ENCODE peak calls at places on chromosomes 11 and 22, in five cellular contexts. W, U, A, F and N are unnamed samples. For H3K36me3 and H3K4me1, the result is how much of the 10 kb centered on the place peaks cover.

GRCh38 chr11:92605667-92606066 is 363.8 kb upstream of the MTNR1B start:
- DNase-seq in W (no peak), U (no peak), A (no peak), F (no peak), N (no peak)

GRCh38 chr11:1844221-1845094 is 5.7 kb downstream of the TNNI2 start:
- DNase-seq in W (peak), U (peak), A (no peak), F (no peak), N (no peak)

GRCh38 chr11:65640483-65641207 is 2.7 kb downstream of the SIPA1 start:
- DNase-seq in W (no peak), U (peak), A (peak), F (no peak), N (no peak)

GRCh38 chr11:37905707-37906417 is 1307.8 kb upstream of the RAG2 start:
- DNase-seq in W (peak), U (no peak), A (peak), F (no peak), N (no peak)

GRCh38 chr22:33402325-33402724 is 344.1 kb upstream of the SYN3 start:
- DNase-seq in W (no peak), U (no peak), A (no peak), F (no peak), N (no peak)

GRCh38 chr22:31544481-31545480 is 48.4 kb downstream of the SFI1 start:
- DNase-seq in W (no peak), U (no peak), A (no peak), F (no peak), N (no peak)

GRCh38 chr11:80782135-80782885 is 1341.5 kb upstream of the TENM4 start:
- DNase-seq in W (no peak), U (no peak), A (no peak), F (no peak), N (no peak)

GRCh38 chr22:38989461-38989860 is 7.3 kb downstream of the APOBEC3B start:
- DNase-seq in W (no peak), U (no peak), A (no peak), F (no peak), N (no peak)

GRCh38 chr22:26333088-26333800 is 95.8 kb upstream of the ASPHD2 start:
- DNase-seq in W (no peak), U (no peak), A (no peak), F (no peak), N (no peak)

GRCh38 chr11:128476729-128477128 is 110.6 kb downstream of the ETS1 start:
- DNase-seq in W (no peak), U (no peak), A (no peak), F (peak), N (peak)

GRCh38 chr11:103601230-103601846 is 435.1 kb upstream of the DDI1 start:
- DNase-seq in W (no peak), U (peak), A (peak), F (no peak), N (no peak)

GRCh38 chr11:9362393-9362863 is 22.0 kb upstream of the IPO7 start:
- DNase-seq in W (no peak), U (no peak), A (no peak), F (no peak), N (no peak)

GRCh38 chr22:29715705-29716104 is 4.1 kb upstream of the CABP7 start:
- DNase-seq in W (no peak), U (no peak), A (no peak), F (no peak), N (no peak)

GRCh38 chr11:3854977-3855807 is at the start of gene STIM1:
- DNase-seq in W (peak), U (peak), A (peak), F (peak), N (peak)

GRCh38 chr11:130612291-130612802 is 163.9 kb downstream of the ADAMTS15 start:
- DNase-seq in W (no peak), U (no peak), A (no peak), F (no peak), N (no peak)

GRCh38 chr11:2155511-2155910 is 5.5 kb downstream of the INS start:
- DNase-seq in W (no peak), U (no peak), A (no peak), F (no peak), N (no peak)

GRCh38 chr11:116563028-116563712 is 209.6 kb downstream of the BUD13 start:
- DNase-seq in W (no peak), U (no peak), A (peak), F (no peak), N (peak)

GRCh38 chr22:31233001-31233400 is 20.9 kb downstream of the LIMK2 start:
- DNase-seq in W (no peak), U (no peak), A (no peak), F (no peak), N (no peak)

GRCh38 chr11:121581607-121582006 is 128.8 kb upstream of the SORL1-AS1 start:
- DNase-seq in W (no peak), U (no peak), A (no peak), F (no peak), N (no peak)

GRCh38 chr22:26609287-26609686 is 8.5 kb downstream of the CRYBB1 start:
- DNase-seq in W (no peak), U (no peak), A (no peak), F (no peak), N (no peak)

GRCh38 chr22:27581241-27581640 is 220.3 kb downstream of the MN1 start:
- DNase-seq in W (no peak), U (no peak), A (no peak), F (no peak), N (no peak)

GRCh38 chr11:130476922-130477491 is 28.6 kb downstream of the ADAMTS15 start:
- DNase-seq in W (no peak), U (peak), A (no peak), F (no peak), N (no peak)

GRCh38 chr11:60251485-60252207 is 8.7 kb upstream of the MS4A4E start:
- DNase-seq in W (no peak), U (no peak), A (peak), F (no peak), N (no peak)

GRCh38 chr22:49457946-49458707 is 369.5 kb downstream of the BRD1 start:
- DNase-seq in W (no peak), U (no peak), A (no peak), F (no peak), N (no peak)
- H3K36me3 ChIP-seq in W (under half), U (under half), A (under half), F (under half), N (under half)

GRCh38 chr22:48607901-48608650 is 1219.6 kb downstream of the BRD1 start:
- DNase-seq in W (no peak), U (no peak), A (no peak), F (no peak), N (no peak)

GRCh38 chr22:48605856-48606255 is 1221.8 kb downstream of the BRD1 start:
- DNase-seq in W (peak), U (no peak), A (peak), F (no peak), N (no peak)

GRCh38 chr22:48606684-48607307 is 1220.9 kb downstream of the BRD1 start:
- DNase-seq in W (no peak), U (no peak), A (no peak), F (no peak), N (no peak)

GRCh38 chr22:48612077-48612995 is 1215.3 kb downstream of the BRD1 start:
- DNase-seq in W (no peak), U (no peak), A (no peak), F (no peak), N (no peak)

DNA sequence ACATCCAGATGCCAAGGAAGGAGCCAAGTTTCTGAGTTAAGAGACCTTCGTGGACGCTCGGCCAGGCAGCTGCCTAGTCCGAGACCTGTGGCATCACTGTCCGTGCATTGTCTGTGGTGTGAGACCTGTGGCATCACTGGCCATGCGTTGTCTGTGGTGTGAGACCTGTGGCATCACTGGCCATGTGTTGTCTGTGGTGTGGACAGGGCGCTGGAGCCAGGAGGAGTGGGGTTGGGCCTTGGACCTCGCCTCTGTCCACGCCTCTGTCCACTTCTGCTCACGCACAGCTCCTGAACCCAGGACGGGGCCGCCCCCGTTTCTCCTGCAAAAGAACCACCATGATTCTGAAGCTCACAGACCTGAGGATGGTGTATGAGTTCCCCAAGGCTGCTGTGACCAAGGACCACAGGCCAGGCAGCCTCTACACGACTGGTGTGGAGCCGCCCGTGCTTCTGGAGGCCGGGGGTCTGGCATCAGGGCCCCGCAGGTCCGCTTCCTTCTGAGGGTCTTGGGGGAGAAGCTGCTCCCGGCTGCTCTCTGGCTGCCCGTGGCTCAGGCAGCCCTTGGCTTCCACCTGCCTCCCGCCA is 1218.3 kb downstream of the BRD1 start:
- DNase-seq in W (no peak), U (no peak), A (no peak), F (no peak), N (no peak)
- H3K27ac ChIP-seq in W (no peak), U (no peak), A (no peak), F (no peak), N (no peak)

GRCh38 chr11:96218901-96219300 is 124.1 kb downstream of the MAML2 start:
- DNase-seq in W (no peak), U (no peak), A (no peak), F (no peak), N (no peak)

GRCh38 chr11:96217206-96217605 is 125.8 kb downstream of the MAML2 start:
- DNase-seq in W (no peak), U (no peak), A (no peak), F (no peak), N (no peak)

GRCh38 chr11:96219981-96220623 is 122.9 kb downstream of the MAML2 start:
- DNase-seq in W (no peak), U (no peak), A (no peak), F (no peak), N (no peak)

GRCh38 chr11:96215826-96216225 is 127.2 kb downstream of the MAML2 start:
- DNase-seq in W (no peak), U (no peak), A (no peak), F (no peak), N (no peak)

GRCh38 chr11:96218013-96218412 is 125.0 kb downstream of the MAML2 start:
- DNase-seq in W (no peak), U (no peak), A (no peak), F (no peak), N (no peak)
- H3K4me1 ChIP-seq in W (under half), U (under half), A (under half), F (half or more), N (under half)

DNA sequence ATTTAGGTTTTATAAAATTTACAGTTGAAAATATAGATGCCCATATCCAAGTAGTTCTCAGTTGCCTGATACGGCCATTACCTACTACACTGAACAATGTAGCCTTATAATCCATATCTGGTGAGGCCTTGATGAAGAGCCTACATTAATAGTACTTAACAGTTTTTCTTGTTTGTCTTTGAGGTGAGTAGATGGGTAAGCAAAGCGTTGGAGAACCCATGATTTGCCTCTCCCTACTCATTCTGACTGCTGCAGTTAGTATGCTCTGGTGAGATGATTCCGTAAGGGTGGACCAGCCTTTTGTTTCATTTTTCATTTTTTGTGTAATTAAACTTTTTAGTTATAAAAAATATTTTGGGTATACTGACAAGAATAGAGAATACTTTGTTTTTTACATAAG is 11.4 kb downstream of the PAAF1 start:
- DNase-seq in W (no peak), U (no peak), A (no peak), F (no peak), N (no peak)
- H3K36me3 ChIP-seq in W (under half), U (under half), A (under half), F (under half), N (under half)

GRCh38 chr11:19676508-19677379 is 35.9 kb upstream of the NAV2 start:
- DNase-seq in W (no peak), U (no peak), A (no peak), F (no peak), N (no peak)
- H3K27ac ChIP-seq in W (no peak), U (no peak), A (peak), F (no peak), N (peak)

DNA sequence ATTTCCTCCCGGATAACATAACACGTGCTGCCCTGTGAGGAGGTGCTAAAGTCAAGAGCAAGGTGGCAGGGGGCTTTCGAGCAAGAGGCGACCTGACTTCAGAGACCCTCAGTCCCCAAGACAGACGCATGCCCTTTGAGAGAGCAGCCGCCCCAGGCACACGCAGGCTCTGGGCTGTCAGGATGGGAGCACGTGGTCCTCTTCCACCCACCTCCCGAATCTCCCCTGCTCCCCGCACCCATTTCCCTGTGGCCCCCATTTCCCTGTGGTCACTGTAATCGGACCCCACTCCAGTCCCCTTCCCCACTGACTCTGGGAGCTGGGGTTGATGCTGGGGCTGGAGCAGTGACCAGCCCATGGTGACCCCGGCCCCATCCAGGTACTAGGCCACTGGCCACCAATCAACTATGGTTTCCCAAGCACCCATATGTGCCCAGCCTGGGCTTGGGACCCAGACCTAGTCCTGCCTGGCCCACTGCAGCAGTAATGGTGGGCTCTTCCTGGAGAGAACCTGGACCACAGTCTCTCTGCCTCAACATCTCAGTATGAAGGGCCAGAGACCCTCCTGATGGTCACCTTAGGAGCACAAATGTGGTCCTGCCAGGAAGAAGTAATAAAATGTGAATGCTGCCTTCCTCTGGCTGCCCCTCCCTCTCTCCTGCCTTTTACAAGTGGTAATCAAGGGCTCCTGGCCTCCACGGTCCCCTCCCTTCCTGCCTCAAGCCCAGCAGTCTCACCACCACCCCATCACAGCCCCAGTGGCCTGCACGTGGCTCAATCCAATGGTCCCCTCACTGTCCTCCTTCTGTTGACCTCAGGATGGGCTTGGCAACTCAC is 39.0 kb downstream of the IGLL5 start:
- DNase-seq in W (no peak), U (no peak), A (no peak), F (no peak), N (no peak)
- H3K4me1 ChIP-seq in W (under half), U (under half), A (under half), F (under half), N (under half)

GRCh38 chr22:42084874-42085273 is 5.4 kb downstream of the SMDT1 start:
- DNase-seq in W (no peak), U (no peak), A (no peak), F (no peak), N (no peak)
- H3K36me3 ChIP-seq in W (under half), U (under half), A (under half), F (under half), N (under half)

DNA sequence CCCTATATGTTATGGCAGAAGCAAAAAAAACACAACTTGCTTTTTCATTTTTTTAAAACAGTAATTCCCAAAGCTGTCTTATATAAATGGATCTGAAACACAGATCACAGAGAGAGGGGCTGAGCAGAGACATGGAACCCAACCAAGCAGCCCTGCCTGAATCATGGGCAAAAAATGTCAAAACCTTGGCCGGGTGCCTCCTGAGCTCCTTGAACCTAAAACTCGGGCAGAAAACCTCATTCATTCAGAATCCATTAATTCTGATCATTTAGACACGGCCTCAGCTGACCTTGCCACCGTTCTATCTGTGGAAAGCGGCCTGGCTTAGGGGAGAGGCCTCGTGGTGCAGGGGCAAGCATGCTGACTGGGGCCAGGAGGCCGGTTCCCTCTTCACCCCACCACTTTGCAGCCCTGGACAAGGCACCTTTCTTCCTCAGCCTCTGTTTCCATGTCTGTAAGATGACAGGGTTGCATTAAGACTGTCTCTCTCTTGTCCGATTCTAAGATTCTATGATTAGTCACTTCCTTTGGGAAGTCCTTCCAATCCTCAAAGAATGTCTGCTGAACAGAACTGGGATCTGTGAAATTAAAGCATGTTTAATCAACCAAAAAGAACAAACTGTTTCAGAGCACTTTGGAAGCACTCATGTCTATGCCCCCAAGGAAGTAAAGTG is 26.0 kb downstream of the TENM4 start:
- DNase-seq in W (peak), U (no peak), A (peak), F (no peak), N (no peak)
- H3K27ac ChIP-seq in W (no peak), U (no peak), A (no peak), F (no peak), N (no peak)

DNA sequence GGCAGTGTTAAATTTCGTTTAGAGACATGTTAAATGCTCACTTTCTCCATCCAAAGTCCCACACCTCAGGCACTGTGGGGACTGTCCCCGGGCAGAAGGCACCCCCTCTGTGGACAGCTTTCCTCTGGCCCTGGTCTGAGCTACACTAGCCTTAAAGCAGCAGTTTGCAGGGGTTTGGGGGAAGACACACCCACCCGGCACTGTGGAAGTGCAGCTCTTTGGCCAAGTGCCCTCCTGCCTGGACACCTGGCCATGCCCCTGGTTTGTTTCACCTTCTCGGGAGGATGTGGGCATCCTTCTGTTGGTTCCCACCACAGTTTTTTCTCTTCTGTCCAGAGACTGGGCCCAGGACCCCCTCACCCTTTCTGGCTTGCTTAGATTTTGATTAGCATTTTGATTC is 1254.7 kb downstream of the BRD1 start:
- DNase-seq in W (no peak), U (no peak), A (no peak), F (no peak), N (no peak)
- H3K4me1 ChIP-seq in W (under half), U (under half), A (under half), F (under half), N (under half)

GRCh38 chr11:23924226-23924625 is 572.6 kb upstream of the LUZP2 start:
- DNase-seq in W (no peak), U (no peak), A (no peak), F (no peak), N (no peak)

DNA sequence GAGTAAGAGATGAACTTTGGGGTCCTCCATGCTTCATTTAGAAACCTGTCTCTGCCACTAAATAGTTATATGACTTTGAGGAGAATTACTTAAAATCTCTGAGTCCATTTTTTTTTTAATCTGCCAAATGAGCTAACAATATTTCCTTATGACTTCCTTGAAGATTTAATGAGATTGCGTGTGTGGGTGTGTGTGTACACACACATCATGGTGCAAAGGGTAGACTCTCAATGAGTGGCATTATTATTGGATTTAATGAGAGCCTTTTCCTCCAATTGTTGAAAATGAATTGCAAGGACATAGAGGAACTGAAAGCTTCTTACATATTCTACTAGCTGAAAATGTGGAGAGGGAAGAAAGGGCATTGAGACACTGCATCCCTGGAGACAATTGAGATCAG is 573.5 kb upstream of the LUZP2 start:
- DNase-seq in W (no peak), U (no peak), A (no peak), F (no peak), N (no peak)
- H3K36me3 ChIP-seq in W (under half), U (under half), A (under half), F (under half), N (under half)